ENCODE peak calls at places on chromosomes 12 and 14, in nine cellular contexts. B, K, W, Q, X, L, Y, G and V are unnamed samples.
A peak's percentile ranks its signal among the peaks of the same experiment; 100 is the strongest.

GRCh38 chr14:93729993-93730392 is 58.3 kb downstream of the PRIMA1 start:
- DNase-seq in Y (no peak), K (no peak), Q (peak; percentile 31), W (no peak), G (no peak), B (no peak), X (no peak), L (no peak), V (no peak)

GRCh38 chr12:65937181-65937641 is 112.9 kb downstream of the HMGA2 start:
- DNase-seq in L (no peak), B (peak; percentile 47), X (no peak), W (no peak), Y (no peak), Q (no peak), G (no peak), K (no peak), V (no peak)

GRCh38 chr14:39406560-39406959 is 25.7 kb downstream of the FBXO33 start:
- DNase-seq in Q (no peak), G (no peak), B (no peak), Y (no peak), L (no peak), X (no peak), W (no peak), K (no peak), V (no peak)

GRCh38 chr14:34649344-34649743 is 19.4 kb upstream of the SNX6 start:
- DNase-seq in B (peak; percentile 96), W (no peak), K (no peak), Y (peak; percentile 27), L (peak; percentile 85), Q (no peak), G (peak; percentile 25), X (no peak), V (no peak)

GRCh38 chr12:27014859-27015729 is 910 bp upstream of the TM7SF3 start:
- DNase-seq in Y (no peak), X (no peak), L (no peak), Q (no peak), B (no peak), G (peak; percentile 16), K (no peak), W (no peak), V (no peak)

GRCh38 chr12:3436496-3437060 is 54.4 kb upstream of the PRMT8 start:
- DNase-seq in B (no peak), Y (no peak), W (peak; percentile 22), X (no peak), G (no peak), K (no peak), L (no peak), Q (no peak), V (peak; percentile 92)

GRCh38 chr14:55571125-55571889 is 8.7 kb upstream of the KTN1 start:
- DNase-seq in Q (no peak), W (no peak), L (no peak), X (no peak), K (no peak), Y (no peak), B (no peak), G (no peak), V (no peak)

GRCh38 chr12:132152921-132153321 is 8.7 kb downstream of the NOC4L start:
- DNase-seq in Y (no peak), W (no peak), B (no peak), K (no peak), X (no peak), L (no peak), G (no peak), Q (no peak), V (no peak)

GRCh38 chr12:132986885-132987225 is 688 bp downstream of the ZNF26 start:
- DNase-seq in L (peak; percentile 24), B (no peak), W (no peak), Q (no peak), K (no peak), Y (no peak), G (peak; percentile 25), X (no peak), V (no peak)

GRCh38 chr12:79108962-79109361 is 244.4 kb downstream of the SYT1 start:
- DNase-seq in B (no peak), Q (no peak), G (no peak), W (no peak), L (no peak), X (no peak), Y (no peak), K (no peak), V (no peak)